ENCODE peak calls at places on chromosomes 5 and 9, in four cellular contexts. O, P, H and B are unnamed samples.

GRCh38 chr5:77087484-77088291 is 603 bp upstream of the ZBED3 start:
- DNase-seq in O (peak), P (no peak), H (peak), B (no peak)

GRCh38 chr9:22103650-22104575 is 94.8 kb upstream of the CDKN2B start:
- DNase-seq in O (peak), P (no peak), H (peak), B (peak)

GRCh38 chr5:40260351-40260750 is 419.4 kb upstream of the PTGER4 start:
- DNase-seq in O (peak), P (no peak), H (no peak), B (peak)

GRCh38 chr5:73304381-73304780 is 131.4 kb downstream of the TMEM174 start:
- DNase-seq in O (no peak), P (no peak), H (no peak), B (no peak)

GRCh38 chr5:133735346-133735745 is 123.0 kb upstream of the FSTL4 start:
- DNase-seq in O (no peak), P (no peak), H (peak), B (peak)

GRCh38 chr5:179494774-179495173 is 55.6 kb upstream of the RUFY1 start:
- DNase-seq in O (no peak), P (no peak), H (no peak), B (no peak)

GRCh38 chr5:14077501-14077900 is 65.6 kb upstream of the TRIO start:
- DNase-seq in O (no peak), P (no peak), H (no peak), B (no peak)

GRCh38 chr9:93316726-93317494 is 133.0 kb downstream of the WNK2 start:
- DNase-seq in O (no peak), P (no peak), H (no peak), B (no peak)

GRCh38 chr5:151952233-151952632 is 27.6 kb upstream of the GLRA1 start:
- DNase-seq in O (no peak), P (no peak), H (no peak), B (no peak)

GRCh38 chr5:34038430-34038829 is 4.6 kb downstream of the C1QTNF3 start:
- DNase-seq in O (no peak), P (no peak), H (no peak), B (no peak)

GRCh38 chr9:15834541-15834940 is 281.7 kb downstream of the CCDC171 start:
- DNase-seq in O (peak), P (no peak), H (peak), B (peak)

GRCh38 chr5:31196309-31196708 is 2.8 kb downstream of the CDH6 start:
- DNase-seq in O (peak), P (no peak), H (peak), B (peak)

GRCh38 chr5:134527156-134527960 is 1.9 kb downstream of the JADE2 start:
- DNase-seq in O (peak), P (peak), H (peak), B (peak)

GRCh38 chr9:15306068-15306756 is 804 bp downstream of the TTC39B start:
- DNase-seq in O (no peak), P (no peak), H (peak), B (peak)

GRCh38 chr9:112380771-112381181 is 868 bp downstream of the HSDL2 start:
- DNase-seq in O (no peak), P (peak), H (peak), B (peak)

GRCh38 chr9:38079410-38080105 is 10.5 kb upstream of the SHB start:
- DNase-seq in O (no peak), P (no peak), H (peak), B (peak)

GRCh38 chr9:89603629-89604462 is 966 bp upstream of the GADD45G start:
- DNase-seq in O (no peak), P (no peak), H (peak), B (peak)

GRCh38 chr5:120748474-120748873 is 284.4 kb downstream of the PRR16 start:
- DNase-seq in O (no peak), P (no peak), H (no peak), B (no peak)

GRCh38 chr9:33506626-33507370 is 17.3 kb upstream of the ANKRD18B start:
- DNase-seq in O (peak), P (peak), H (peak), B (peak)

GRCh38 chr5:117760114-117760513 is 1185.5 kb upstream of the SEMA6A start:
- DNase-seq in O (no peak), P (no peak), H (peak), B (no peak)

GRCh38 chr5:158119852-158120708 is 261.1 kb upstream of the CLINT1 start:
- DNase-seq in O (peak), P (no peak), H (peak), B (peak)

GRCh38 chr5:10046681-10047080 is 203.0 kb downstream of the ATPSCKMT start:
- DNase-seq in O (no peak), P (no peak), H (no peak), B (no peak)

GRCh38 chr5:36635721-36636390 is 29.4 kb downstream of the SLC1A3 start:
- DNase-seq in O (no peak), P (no peak), H (no peak), B (no peak)

GRCh38 chr5:73280821-73281746 is 108.1 kb downstream of the TMEM174 start:
- DNase-seq in O (peak), P (no peak), H (peak), B (peak)

GRCh38 chr5:168123853-168124528 is 167.5 kb upstream of the WWC1 start:
- DNase-seq in O (no peak), P (peak), H (no peak), B (no peak)

GRCh38 chr5:1737790-1738405 is 61.7 kb downstream of the MRPL36 start:
- DNase-seq in O (no peak), P (peak), H (peak), B (peak)

GRCh38 chr5:156326718-156327259 is at the start of gene SGCD:
- DNase-seq in O (peak), P (no peak), H (peak), B (peak)

GRCh38 chr9:21252727-21253547 is 13.1 kb upstream of the IFNA14 start:
- DNase-seq in O (no peak), P (peak), H (peak), B (peak)

GRCh38 chr5:40288791-40289475 is 390.8 kb upstream of the PTGER4 start:
- DNase-seq in O (no peak), P (no peak), H (no peak), B (no peak)

GRCh38 chr9:5899292-5899691 is 8.6 kb downstream of the MLANA start:
- DNase-seq in O (no peak), P (no peak), H (no peak), B (no peak)

DNA sequence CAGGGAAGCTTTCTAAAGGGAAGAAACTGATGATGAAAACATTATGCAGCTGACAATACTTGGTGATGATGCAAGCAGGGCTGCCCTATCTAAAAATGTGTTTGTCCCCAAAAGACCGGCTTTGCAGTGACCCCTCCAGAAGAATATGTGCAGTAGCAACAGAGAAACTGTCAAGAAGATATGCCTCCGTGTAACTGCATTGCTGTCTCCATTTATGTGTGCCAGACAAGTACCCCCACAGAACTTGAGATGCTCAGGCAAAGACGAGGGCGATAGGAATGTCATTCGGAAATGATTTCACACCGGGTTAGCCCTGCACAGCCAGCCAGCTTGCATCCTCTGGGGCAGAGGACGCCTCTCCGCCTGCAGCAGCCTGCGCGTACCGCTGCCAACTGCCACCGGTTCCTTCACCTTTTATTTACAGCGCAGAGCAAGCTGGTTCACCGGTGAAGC is 2.1 kb downstream of the GABBR2 start:
- DNase-seq in O (no peak), P (no peak), H (peak), B (peak)
- H3K4me3 ChIP-seq in O (no peak), P (no peak), H (peak), B (peak)

GRCh38 chr9:69672828-69673640 is 863 bp upstream of the APBA1 start:
- DNase-seq in O (peak), P (peak), H (peak), B (peak)

GRCh38 chr9:69674741-69675438 is 2.7 kb upstream of the APBA1 start:
- DNase-seq in O (no peak), P (no peak), H (peak), B (peak)

GRCh38 chr9:69671904-69672827 is at the start of gene APBA1:
- DNase-seq in O (no peak), P (peak), H (peak), B (peak)

GRCh38 chr9:69675563-69675962 is 3.4 kb upstream of the APBA1 start:
- DNase-seq in O (no peak), P (no peak), H (no peak), B (no peak)

DNA sequence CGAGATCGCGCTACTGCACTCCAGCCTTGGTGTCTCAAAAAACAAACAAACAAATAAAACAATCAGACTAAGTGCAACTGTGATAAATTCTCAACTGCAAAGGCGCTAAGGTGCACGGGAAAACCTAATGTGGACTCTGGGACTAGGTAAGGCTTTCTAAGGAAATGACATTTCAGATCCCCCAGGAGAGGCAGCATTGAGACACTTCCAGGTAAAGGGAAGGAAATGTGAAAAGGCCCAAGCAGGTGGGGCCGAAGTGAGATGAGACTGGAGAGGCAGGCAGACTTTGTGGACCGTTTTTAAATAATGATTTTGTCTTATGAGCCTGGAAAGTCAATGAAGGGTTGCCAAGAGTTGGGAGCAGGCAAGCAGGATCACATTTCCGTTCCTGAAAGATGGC is 1.9 kb upstream of the APBA1 start:
- DNase-seq in O (no peak), P (no peak), H (no peak), B (peak)
- H3K4me3 ChIP-seq in O (no peak), P (no peak), H (no peak), B (no peak)

GRCh38 chr5:83527191-83527590 is 55.6 kb downstream of the VCAN start:
- DNase-seq in O (no peak), P (no peak), H (no peak), B (no peak)
- H3K4me3 ChIP-seq in O (no peak), P (no peak), H (no peak), B (no peak)

DNA sequence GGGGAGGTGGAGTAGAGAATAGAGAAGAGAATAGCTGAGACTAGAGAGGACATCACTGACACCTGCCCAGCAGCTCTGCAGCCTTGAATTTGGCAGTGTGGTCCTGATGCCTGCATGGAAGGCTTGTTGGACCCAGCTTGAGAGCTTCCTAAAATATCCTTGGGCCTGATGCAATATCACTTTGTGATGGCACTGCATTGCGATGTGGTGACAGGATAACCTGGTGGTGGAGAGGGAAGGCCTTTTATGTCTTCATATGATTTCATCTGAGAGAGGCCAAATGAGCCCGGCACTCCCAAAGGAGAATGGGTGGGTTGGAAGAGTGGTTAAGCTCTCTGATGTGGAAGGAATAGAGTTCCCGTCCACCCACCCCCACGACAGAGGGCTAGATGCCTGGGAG is 99.6 kb upstream of the SSBP2 start:
- DNase-seq in O (no peak), P (no peak), H (peak), B (peak)
- H3K4me3 ChIP-seq in O (no peak), P (no peak), H (no peak), B (no peak)

DNA sequence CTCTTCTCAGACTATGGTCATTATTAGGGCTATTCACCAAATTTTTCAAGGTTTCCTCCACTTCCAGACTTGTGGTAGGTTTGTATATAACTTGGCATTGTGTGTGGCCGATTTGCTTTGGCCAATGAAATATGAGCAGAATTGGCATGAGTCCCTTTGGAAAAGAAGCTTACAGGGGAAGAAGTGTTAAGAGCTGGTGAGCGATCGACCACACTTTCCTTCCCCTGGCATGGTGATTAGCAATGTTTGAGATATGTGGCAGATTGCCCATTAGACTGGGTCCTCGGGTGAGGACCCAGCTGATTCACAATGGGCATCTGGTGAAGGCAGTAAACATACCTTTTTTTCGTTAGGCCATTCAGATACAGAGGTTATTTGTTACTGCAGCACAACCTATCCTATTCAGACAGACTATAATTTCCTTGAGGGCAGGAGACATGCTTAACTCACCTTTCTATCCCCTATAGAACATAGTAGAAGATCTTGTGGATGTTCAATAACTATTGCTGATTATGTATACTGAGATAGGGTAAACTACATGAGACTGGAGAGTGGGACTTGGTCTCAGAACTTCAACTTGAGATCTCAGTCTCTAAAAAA is 62.8 kb upstream of the KLF9 start:
- DNase-seq in O (peak), P (no peak), H (peak), B (peak)
- H3K4me3 ChIP-seq in O (no peak), P (no peak), H (no peak), B (no peak)

GRCh38 chr9:114591206-114591853 is 3.8 kb downstream of the ATP6V1G1 start:
- DNase-seq in O (no peak), P (no peak), H (no peak), B (peak)
- H3K4me3 ChIP-seq in O (no peak), P (peak), H (no peak), B (no peak)